ENCODE peak calls at places on chromosomes 4 and X, in six cellular contexts. A is A549, P is ovary, T is adrenal gland, K is uterus, I is H1. H is an unnamed sample.

GRCh38 chr4:53861856-53862610 is 202.4 kb downstream of the CHIC2 start:
- DNase-seq in I (no peak), A (peak; percentile 40), T (no peak), P (peak; percentile 38), K (peak; percentile 71), H (peak; percentile 8)

GRCh38 chr4:106587558-106587957 is 219.0 kb upstream of the GIMD1 start:
- DNase-seq in K (no peak), A (peak; percentile 9), T (no peak), P (no peak), I (no peak), H (no peak)

GRCh38 chr4:53196872-53197759 is 168.7 kb downstream of the SCFD2 start:
- DNase-seq in T (no peak), K (no peak), I (no peak), A (peak; percentile 69), P (no peak), H (no peak)

GRCh38 chr4:150816491-150816890 is 198.6 kb downstream of the LRBA start:
- DNase-seq in I (no peak), A (no peak), K (no peak), T (no peak), P (no peak), H (no peak)

GRCh38 chrX:150268839-150269238 is 94.3 kb upstream of the MAMLD1 start:
- DNase-seq in T (no peak), I (no peak), K (no peak), A (no peak), P (no peak), H (no peak)

GRCh38 chr4:25621027-25621930 is 34.4 kb upstream of the SLC34A2 start:
- DNase-seq in K (no peak), I (no peak), T (no peak), P (no peak), A (no peak), H (no peak)

GRCh38 chrX:65688403-65688881 is 21.0 kb downstream of the MSN start:
- DNase-seq in I (no peak), T (no peak), P (no peak), A (no peak), K (no peak), H (no peak)

GRCh38 chr4:75819121-75819520 is 83.1 kb downstream of the PPEF2 start:
- DNase-seq in A (no peak), P (no peak), I (no peak), T (no peak), K (no peak), H (no peak)

GRCh38 chr4:42331914-42332368 is 65.3 kb upstream of the SHISA3 start:
- DNase-seq in A (peak; percentile 32), T (peak; percentile 5), K (no peak), I (no peak), P (no peak), H (peak; percentile 26)

GRCh38 chr4:105280338-105280809 is 133.7 kb downstream of the TET2 start:
- DNase-seq in K (no peak), I (no peak), A (no peak), T (no peak), P (no peak), H (peak; percentile 5)

GRCh38 chrX:101958139-101958538 is 26.3 kb upstream of the ZMAT1 start:
- DNase-seq in I (no peak), T (no peak), K (no peak), P (no peak), A (no peak), H (no peak)

GRCh38 chrX:154735695-154736393 is 15.0 kb downstream of the GAB3 start:
- DNase-seq in K (peak; percentile 64), I (no peak), T (peak; percentile 48), A (peak; percentile 44), P (no peak), H (no peak)

GRCh38 chr4:77104405-77105292 is 28.9 kb upstream of the CCNI start:
- DNase-seq in T (peak; percentile 70), P (peak; percentile 64), K (peak; percentile 86), I (no peak), A (no peak), H (no peak)

GRCh38 chr4:7075962-7076693 is 8.3 kb upstream of the GRPEL1 start:
- DNase-seq in P (no peak), K (no peak), I (no peak), A (no peak), T (no peak), H (no peak)

DNA sequence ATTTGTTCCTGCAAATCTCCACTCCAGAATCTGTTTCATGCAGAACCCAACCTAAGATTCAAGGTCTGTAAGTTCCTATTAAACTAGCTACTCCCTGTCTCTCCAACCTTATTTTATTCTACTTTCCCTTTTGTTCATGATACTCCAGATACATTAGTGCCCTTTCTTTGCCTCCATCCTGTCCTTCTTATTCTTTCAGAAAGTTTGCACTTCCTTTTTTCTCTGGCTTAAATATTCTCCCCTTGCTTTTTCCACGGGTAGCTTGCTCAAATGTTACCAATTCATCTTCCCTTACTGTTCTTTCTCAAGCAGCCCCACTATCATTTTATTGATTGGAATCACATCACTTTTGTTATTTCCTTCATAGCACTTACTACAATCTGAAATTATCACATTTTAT is 72.1 kb downstream of the CAMK2D start:
- DNase-seq in K (no peak), T (no peak), I (no peak), P (no peak), A (no peak), H (no peak)
- TF ChIP-seq POLR2A in K (no peak), T (no peak), I (no peak), P (no peak), A (no peak), H (no peak)

GRCh38 chrX:19195243-19195610 is 73.0 kb upstream of the ADGRG2 start:
- DNase-seq in K (no peak), I (no peak), P (no peak), T (no peak), A (no peak), H (no peak)
- TF ChIP-seq POLR2A in K (no peak), I (no peak), P (no peak), T (no peak), A (no peak), H (no peak)

GRCh38 chrX:120486786-120487185 is 17.7 kb upstream of the LAMP2 start:
- DNase-seq in I (no peak), P (no peak), A (no peak), K (no peak), T (no peak), H (no peak)

GRCh38 chrX:120485562-120486520 is 16.7 kb upstream of the LAMP2 start:
- DNase-seq in P (peak; percentile 68), A (peak; percentile 92), I (peak; percentile 63), K (peak; percentile 75), T (peak; percentile 86), H (peak; percentile 49)
- TF ChIP-seq POLR2A in P (peak; percentile 26), A (peak; percentile 39), I (peak; percentile 70), K (no peak), T (peak; percentile 67), H (no peak)

GRCh38 chr4:1718095-1718850 is 2.9 kb downstream of the TMEM129 start:
- DNase-seq in K (no peak), P (no peak), I (no peak), A (no peak), T (peak; percentile 68), H (no peak)

GRCh38 chr4:1721003-1721665 is at the start of the genes TACC3 and TMEM129:
- DNase-seq in A (peak; percentile 90), K (peak; percentile 92), I (peak; percentile 93), T (peak; percentile 93), P (peak; percentile 93), H (peak; percentile 87)

GRCh38 chr4:1721666-1722550 is 587 bp downstream of the TACC3 start:
- DNase-seq in A (no peak), I (no peak), P (no peak), T (no peak), K (no peak), H (no peak)

GRCh38 chr4:1722551-1723071 is 1.3 kb downstream of the TACC3 start:
- DNase-seq in P (no peak), K (no peak), I (no peak), A (no peak), T (no peak), H (no peak)

DNA sequence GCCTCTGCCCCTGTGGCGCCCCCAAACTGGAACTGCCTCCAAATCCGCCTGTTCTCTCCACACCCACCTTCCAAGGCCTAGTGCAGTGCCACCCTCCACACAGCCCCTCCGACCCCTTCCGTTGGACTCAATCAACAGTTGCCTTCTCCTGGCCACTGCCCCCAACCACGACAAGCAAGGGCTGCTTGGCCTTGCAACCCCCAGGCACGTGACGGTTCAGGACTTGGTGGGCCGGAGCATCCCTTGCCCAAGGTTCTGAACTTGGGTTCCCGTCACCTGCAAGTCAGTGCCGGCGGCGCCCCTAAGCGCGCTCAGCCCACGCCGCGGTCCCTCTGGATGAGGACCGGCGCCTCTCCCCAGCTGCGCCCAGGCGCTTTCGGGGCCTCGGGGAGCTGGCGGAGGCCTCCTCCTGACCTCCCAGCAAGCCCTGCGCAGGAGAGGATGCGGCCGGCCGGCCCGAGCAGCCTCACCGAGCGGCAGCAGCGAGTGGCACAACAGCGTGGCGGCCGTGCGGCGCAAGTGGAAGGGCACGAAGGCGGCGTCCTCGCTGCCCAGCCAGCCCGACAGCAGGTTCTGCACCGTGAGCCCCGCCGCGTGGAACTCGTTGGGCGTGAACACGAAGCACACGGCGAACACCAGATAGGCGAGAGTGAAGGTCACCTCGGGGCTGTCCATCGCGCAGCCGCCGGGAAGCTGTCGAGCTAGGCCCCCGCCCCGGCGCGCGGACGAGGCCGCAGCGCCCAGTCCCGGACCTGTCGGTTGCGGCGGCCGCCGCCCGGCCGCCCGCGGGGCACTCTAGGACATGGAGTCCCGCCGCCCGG is 750 bp downstream of the TMEM129 start:
- DNase-seq in K (no peak), T (peak; percentile 69), P (peak; percentile 51), A (no peak), I (peak; percentile 69), H (no peak)
- TF ChIP-seq POLR2A in K (no peak), T (peak; percentile 32), P (no peak), A (peak; percentile 32), I (peak; percentile 15), H (peak; percentile 65)

GRCh38 chr4:139492429-139492828 is 38.5 kb downstream of the RAB33B start:
- DNase-seq in A (no peak), T (no peak), P (no peak), K (no peak), I (no peak), H (no peak)
- TF ChIP-seq POLR2A in A (no peak), T (no peak), P (no peak), K (no peak), I (no peak), H (no peak)